ENCODE peak calls at places on chromosomes 12 and 14, in five cellular contexts. N is endothelial cell; Z is NCI-H1092 treated with DMSO at 0.1 percent for 48 hours; K is stimulated activated CD4-positive, alpha-beta T cell treated with anti-CD3 and anti-CD28 coated beads, Interleukin-1b, Interleukin-23, amount 100 ng/mL, for 24 hours; E is fibroblast of the conjunctiva. L is an unnamed sample.
A peak's percentile ranks its signal among the peaks of the same experiment; 100 is the strongest.

GRCh38 chr12:53004178-53004577 is 2.1 kb upstream of the EIF4B start:
- DNase-seq in K (no peak), N (no peak), Z (no peak), E (no peak), L (no peak)

GRCh38 chr12:52658196-52658595 is 6.2 kb upstream of the KRT2 start:
- DNase-seq in K (no peak), N (no peak), Z (no peak), E (no peak), L (no peak)

GRCh38 chr14:73988065-73988464 is 31.0 kb downstream of the ENTPD5 start:
- DNase-seq in Z (no peak), E (no peak), K (no peak), N (no peak), L (no peak)

GRCh38 chr14:98028156-98028555 is 1231.0 kb downstream of the VRK1 start:
- DNase-seq in Z (no peak), N (no peak), K (no peak), E (no peak), L (no peak)

GRCh38 chr14:45252356-45253069 is 489 bp downstream of the MIS18BP1 start:
- DNase-seq in K (no peak), N (no peak), Z (peak; percentile 61), E (no peak), L (no peak)

GRCh38 chr12:124592050-124592449 is 24.6 kb upstream of the NCOR2 start:
- DNase-seq in N (no peak), E (no peak), K (no peak), Z (no peak), L (no peak)

GRCh38 chr14:105348945-105349699 is 34.6 kb downstream of the PACS2 start:
- DNase-seq in E (no peak), K (no peak), Z (no peak), N (no peak), L (no peak)

GRCh38 chr14:50001999-50002925 is 109.4 kb downstream of the ARF6 start:
- DNase-seq in E (no peak), N (no peak), K (no peak), Z (no peak), L (no peak)

GRCh38 chr12:89461649-89462612 is 62.7 kb downstream of the GALNT4 start:
- DNase-seq in E (peak; percentile 73), K (no peak), Z (peak; percentile 50), N (no peak), L (no peak)

GRCh38 chr12:107759410-107759809 is 1.5 kb downstream of the PRDM4 start:
- DNase-seq in E (peak; percentile 61), K (no peak), Z (no peak), N (no peak), L (no peak)

GRCh38 chr14:75661499-75661814 is 411 bp downstream of the TTLL5 start:
- DNase-seq in K (no peak), N (no peak), Z (no peak), E (no peak), L (no peak)

GRCh38 chr14:105421723-105422615 is 2.3 kb downstream of the MTA1 start:
- DNase-seq in N (no peak), K (no peak), E (no peak), Z (no peak), L (no peak)

GRCh38 chr12:26028953-26029740 is 70.7 kb downstream of the RASSF8 start:
- DNase-seq in N (peak; percentile 45), Z (no peak), K (no peak), E (no peak), L (no peak)

GRCh38 chr12:23895792-23896218 is 53.7 kb downstream of the SOX5 start:
- DNase-seq in N (peak; percentile 65), E (no peak), Z (peak; percentile 70), K (no peak), L (no peak)

GRCh38 chr14:64919618-64920017 is 5.4 kb downstream of the CHURC1 start:
- DNase-seq in Z (no peak), K (no peak), E (no peak), N (no peak), L (no peak)

L was measured in NCI-H1048.